ENCODE peak calls at places on chromosomes 16 and 17, in seven cellular contexts. One of them, this sample, is unnamed.

GRCh38 chr16:51392651-51393187 is 241.6 kb upstream of the SALL1 start:
- DNase-seq in neural crest cell: peak
- DNase-seq in cardiac muscle cell: peak
- DNase-seq in AG04449: peak
- DNase-seq in HL-60: no peak
- DNase-seq in AG09319: peak
- DNase-seq in cardiac fibroblast: peak
- DNase-seq in this sample: peak

GRCh38 chr17:73934696-73935095 is 268.8 kb upstream of the RPL38 start:
- DNase-seq in cardiac fibroblast: no peak
- DNase-seq in cardiac muscle cell: no peak
- DNase-seq in AG04449: no peak
- DNase-seq in AG09319: no peak
- DNase-seq in neural crest cell: no peak
- DNase-seq in HL-60: no peak
- DNase-seq in this sample: no peak

GRCh38 chr16:20865420-20866126 is 34.6 kb downstream of the DCUN1D3 start:
- DNase-seq in neural crest cell: no peak
- DNase-seq in cardiac muscle cell: no peak
- DNase-seq in HL-60: no peak
- DNase-seq in cardiac fibroblast: peak
- DNase-seq in AG04449: no peak
- DNase-seq in AG09319: no peak
- DNase-seq in this sample: no peak

GRCh38 chr17:65449495-65449894 is 112.0 kb downstream of the AXIN2 start:
- DNase-seq in cardiac fibroblast: no peak
- DNase-seq in AG09319: no peak
- DNase-seq in neural crest cell: no peak
- DNase-seq in AG04449: no peak
- DNase-seq in HL-60: no peak
- DNase-seq in cardiac muscle cell: no peak
- DNase-seq in this sample: no peak

GRCh38 chr17:30950669-30951399 is 20.0 kb upstream of the RNF135 start:
- DNase-seq in cardiac muscle cell: peak
- DNase-seq in HL-60: no peak
- DNase-seq in cardiac fibroblast: peak
- DNase-seq in AG04449: no peak
- DNase-seq in neural crest cell: no peak
- DNase-seq in AG09319: peak
- DNase-seq in this sample: peak

GRCh38 chr16:22743401-22743800 is 70.6 kb upstream of the HS3ST2 start:
- DNase-seq in neural crest cell: no peak
- DNase-seq in AG04449: no peak
- DNase-seq in cardiac fibroblast: no peak
- DNase-seq in cardiac muscle cell: no peak
- DNase-seq in HL-60: peak
- DNase-seq in AG09319: no peak
- DNase-seq in this sample: no peak

GRCh38 chr16:29891525-29892457 is 7.6 kb downstream of the SEZ6L2 start:
- DNase-seq in neural crest cell: no peak
- DNase-seq in HL-60: peak
- DNase-seq in cardiac muscle cell: peak
- DNase-seq in AG04449: no peak
- DNase-seq in cardiac fibroblast: no peak
- DNase-seq in AG09319: no peak
- DNase-seq in this sample: no peak

GRCh38 chr16:20901068-20901440 is 483 bp downstream of the LYRM1 start:
- DNase-seq in AG04449: no peak
- DNase-seq in cardiac fibroblast: no peak
- DNase-seq in AG09319: no peak
- DNase-seq in neural crest cell: no peak
- DNase-seq in cardiac muscle cell: no peak
- DNase-seq in HL-60: no peak
- DNase-seq in this sample: no peak

GRCh38 chr16:31185339-31185738 is 5.4 kb downstream of the FUS start:
- DNase-seq in AG09319: no peak
- DNase-seq in cardiac muscle cell: no peak
- DNase-seq in cardiac fibroblast: no peak
- DNase-seq in neural crest cell: no peak
- DNase-seq in AG04449: no peak
- DNase-seq in HL-60: no peak
- DNase-seq in this sample: no peak

GRCh38 chr16:77789085-77789611 is 784 bp downstream of the VAT1L start:
- DNase-seq in AG09319: no peak
- DNase-seq in neural crest cell: no peak
- DNase-seq in cardiac muscle cell: no peak
- DNase-seq in HL-60: no peak
- DNase-seq in AG04449: no peak
- DNase-seq in cardiac fibroblast: no peak
- DNase-seq in this sample: no peak

GRCh38 chr17:30476726-30477082 is 504 bp upstream of the GOSR1 start:
- DNase-seq in AG09319: no peak
- DNase-seq in cardiac muscle cell: peak
- DNase-seq in AG04449: no peak
- DNase-seq in cardiac fibroblast: no peak
- DNase-seq in neural crest cell: no peak
- DNase-seq in HL-60: no peak
- DNase-seq in this sample: no peak

GRCh38 chr16:48378836-48379235 is 6.4 kb downstream of the SIAH1 start:
- DNase-seq in cardiac muscle cell: peak
- DNase-seq in HL-60: peak
- DNase-seq in AG09319: no peak
- DNase-seq in AG04449: no peak
- DNase-seq in cardiac fibroblast: no peak
- DNase-seq in neural crest cell: no peak
- DNase-seq in this sample: no peak

GRCh38 chr16:67013238-67013822 is 15.6 kb upstream of the CBFB start:
- DNase-seq in cardiac fibroblast: no peak
- DNase-seq in AG09319: no peak
- DNase-seq in HL-60: no peak
- DNase-seq in cardiac muscle cell: no peak
- DNase-seq in AG04449: no peak
- DNase-seq in neural crest cell: no peak
- DNase-seq in this sample: no peak

GRCh38 chr17:42027540-42027889 is 7.6 kb downstream of the NKIRAS2 start:
- DNase-seq in cardiac fibroblast: no peak
- DNase-seq in neural crest cell: no peak
- DNase-seq in AG09319: no peak
- DNase-seq in cardiac muscle cell: no peak
- DNase-seq in AG04449: no peak
- DNase-seq in HL-60: no peak
- DNase-seq in this sample: no peak

GRCh38 chr17:42025191-42025579 is 5.3 kb downstream of the NKIRAS2 start:
- DNase-seq in neural crest cell: no peak
- DNase-seq in HL-60: no peak
- DNase-seq in cardiac fibroblast: no peak
- DNase-seq in cardiac muscle cell: no peak
- DNase-seq in AG04449: no peak
- DNase-seq in AG09319: no peak
- DNase-seq in this sample: no peak

GRCh38 chr17:42028791-42029127 is 8.9 kb downstream of the NKIRAS2 start:
- DNase-seq in HL-60: no peak
- DNase-seq in neural crest cell: no peak
- DNase-seq in cardiac fibroblast: no peak
- DNase-seq in cardiac muscle cell: no peak
- DNase-seq in AG04449: no peak
- DNase-seq in AG09319: no peak
- DNase-seq in this sample: no peak

GRCh38 chr17:42026821-42027539 is 7.1 kb downstream of the NKIRAS2 start:
- DNase-seq in cardiac fibroblast: no peak
- DNase-seq in HL-60: peak
- DNase-seq in neural crest cell: no peak
- DNase-seq in AG04449: no peak
- DNase-seq in cardiac muscle cell: no peak
- DNase-seq in AG09319: no peak
- DNase-seq in this sample: no peak

GRCh38 chr17:42027961-42028790 is 8.3 kb downstream of the NKIRAS2 start:
- DNase-seq in HL-60: peak
- DNase-seq in neural crest cell: no peak
- DNase-seq in AG09319: no peak
- DNase-seq in cardiac muscle cell: no peak
- DNase-seq in cardiac fibroblast: peak
- DNase-seq in AG04449: no peak
- DNase-seq in this sample: no peak
- TF ChIP-seq CTCF in HL-60: peak
- TF ChIP-seq CTCF in neural crest cell: peak
- TF ChIP-seq CTCF in AG09319: peak
- TF ChIP-seq CTCF in cardiac muscle cell: peak
- TF ChIP-seq CTCF in cardiac fibroblast: peak
- TF ChIP-seq CTCF in AG04449: peak
- TF ChIP-seq CTCF in this sample: no peak

GRCh38 chr17:58200024-58200633 is 7.6 kb downstream of the EPX start:
- DNase-seq in AG04449: no peak
- DNase-seq in cardiac fibroblast: peak
- DNase-seq in AG09319: no peak
- DNase-seq in cardiac muscle cell: peak
- DNase-seq in neural crest cell: peak
- DNase-seq in HL-60: peak
- DNase-seq in this sample: no peak
- TF ChIP-seq CTCF in AG04449: peak
- TF ChIP-seq CTCF in cardiac fibroblast: peak
- TF ChIP-seq CTCF in AG09319: peak
- TF ChIP-seq CTCF in cardiac muscle cell: peak
- TF ChIP-seq CTCF in neural crest cell: peak
- TF ChIP-seq CTCF in HL-60: peak
- TF ChIP-seq CTCF in this sample: peak

GRCh38 chr16:3771513-3771912 is 54.2 kb upstream of the TRAP1 start:
- DNase-seq in AG09319: no peak
- DNase-seq in HL-60: no peak
- DNase-seq in neural crest cell: no peak
- DNase-seq in cardiac fibroblast: peak
- DNase-seq in cardiac muscle cell: no peak
- DNase-seq in AG04449: no peak
- DNase-seq in this sample: no peak

GRCh38 chr16:3770530-3770929 is 53.2 kb upstream of the TRAP1 start:
- DNase-seq in cardiac muscle cell: no peak
- DNase-seq in neural crest cell: no peak
- DNase-seq in cardiac fibroblast: no peak
- DNase-seq in AG09319: no peak
- DNase-seq in HL-60: no peak
- DNase-seq in AG04449: no peak
- DNase-seq in this sample: no peak

GRCh38 chr16:3767333-3767977 is 50.1 kb upstream of the TRAP1 start:
- DNase-seq in HL-60: no peak
- DNase-seq in AG04449: no peak
- DNase-seq in cardiac fibroblast: no peak
- DNase-seq in neural crest cell: no peak
- DNase-seq in cardiac muscle cell: no peak
- DNase-seq in AG09319: no peak
- DNase-seq in this sample: no peak

GRCh38 chr16:3769013-3769412 is 51.7 kb upstream of the TRAP1 start:
- DNase-seq in neural crest cell: no peak
- DNase-seq in cardiac fibroblast: no peak
- DNase-seq in HL-60: no peak
- DNase-seq in AG04449: no peak
- DNase-seq in AG09319: no peak
- DNase-seq in cardiac muscle cell: no peak
- DNase-seq in this sample: no peak

GRCh38 chr16:3769942-3770341 is 52.6 kb upstream of the TRAP1 start:
- DNase-seq in AG09319: no peak
- DNase-seq in cardiac muscle cell: no peak
- DNase-seq in neural crest cell: no peak
- DNase-seq in HL-60: no peak
- DNase-seq in AG04449: no peak
- DNase-seq in cardiac fibroblast: no peak
- DNase-seq in this sample: no peak
- TF ChIP-seq CTCF in AG09319: no peak
- TF ChIP-seq CTCF in cardiac muscle cell: no peak
- TF ChIP-seq CTCF in neural crest cell: no peak
- TF ChIP-seq CTCF in HL-60: no peak
- TF ChIP-seq CTCF in AG04449: no peak
- TF ChIP-seq CTCF in cardiac fibroblast: no peak
- TF ChIP-seq CTCF in this sample: no peak

GRCh38 chr16:1946495-1947368 is 3.7 kb upstream of the MSRB1 start:
- DNase-seq in neural crest cell: no peak
- DNase-seq in cardiac muscle cell: no peak
- DNase-seq in cardiac fibroblast: no peak
- DNase-seq in HL-60: no peak
- DNase-seq in AG04449: no peak
- DNase-seq in AG09319: no peak
- DNase-seq in this sample: no peak

GRCh38 chr16:1950559-1950958 is 3.9 kb downstream of the RPL3L start:
- DNase-seq in AG09319: no peak
- DNase-seq in cardiac muscle cell: no peak
- DNase-seq in cardiac fibroblast: no peak
- DNase-seq in neural crest cell: no peak
- DNase-seq in AG04449: no peak
- DNase-seq in HL-60: no peak
- DNase-seq in this sample: no peak

GRCh38 chr16:1949507-1949906 is 5.0 kb downstream of the RPL3L start:
- DNase-seq in HL-60: no peak
- DNase-seq in neural crest cell: no peak
- DNase-seq in AG04449: no peak
- DNase-seq in AG09319: no peak
- DNase-seq in cardiac fibroblast: no peak
- DNase-seq in cardiac muscle cell: no peak
- DNase-seq in this sample: no peak

GRCh38 chr16:1947369-1947670 is 4.3 kb upstream of the MSRB1 start:
- DNase-seq in neural crest cell: no peak
- DNase-seq in HL-60: no peak
- DNase-seq in AG09319: no peak
- DNase-seq in AG04449: no peak
- DNase-seq in cardiac muscle cell: no peak
- DNase-seq in cardiac fibroblast: no peak
- DNase-seq in this sample: no peak

DNA sequence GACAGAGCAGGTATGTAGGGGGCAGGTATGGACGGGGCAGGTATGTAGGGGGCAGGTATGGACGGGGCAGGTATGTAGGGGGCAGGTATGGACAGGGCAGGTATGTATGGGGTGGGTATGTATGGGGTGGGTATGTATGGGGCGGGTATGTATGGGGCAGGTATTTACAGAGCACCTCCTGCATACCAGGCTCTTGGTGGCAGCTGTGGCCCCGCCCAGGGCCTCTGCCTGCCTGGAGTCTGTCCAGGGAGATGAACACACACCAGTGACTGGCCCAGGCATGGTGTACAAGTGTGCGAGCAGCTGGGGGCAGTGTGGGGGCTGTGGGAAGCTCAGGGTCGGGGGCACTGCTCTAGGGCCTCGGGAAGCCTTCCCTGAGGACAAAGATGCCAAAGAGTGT is 4.4 kb downstream of the RPL3L start:
- DNase-seq in cardiac fibroblast: no peak
- DNase-seq in neural crest cell: no peak
- DNase-seq in AG04449: no peak
- DNase-seq in HL-60: no peak
- DNase-seq in AG09319: no peak
- DNase-seq in cardiac muscle cell: no peak
- DNase-seq in this sample: no peak
- TF ChIP-seq CTCF in cardiac fibroblast: no peak
- TF ChIP-seq CTCF in neural crest cell: no peak
- TF ChIP-seq CTCF in AG04449: no peak
- TF ChIP-seq CTCF in HL-60: no peak
- TF ChIP-seq CTCF in AG09319: no peak
- TF ChIP-seq CTCF in cardiac muscle cell: no peak
- TF ChIP-seq CTCF in this sample: no peak

DNA sequence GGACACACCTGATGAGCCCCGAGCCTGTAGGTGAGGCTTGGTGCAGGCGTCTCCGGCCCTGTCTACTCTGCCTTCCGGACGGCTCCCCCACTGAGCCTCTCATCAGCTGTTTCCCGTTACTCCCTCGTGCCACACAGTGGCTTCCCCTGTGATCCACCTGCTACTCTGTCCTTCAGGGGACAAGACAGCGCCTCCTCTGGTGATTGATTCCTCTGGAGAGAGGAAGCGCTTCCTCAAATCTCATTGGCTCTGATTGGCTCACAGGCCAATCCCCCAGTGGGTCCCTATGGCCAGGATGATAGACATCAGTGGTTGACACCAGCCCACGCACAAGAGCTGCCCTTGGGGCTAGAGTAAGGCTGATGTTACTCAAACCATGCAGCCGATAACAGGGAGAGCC is 24.0 kb downstream of the RNF213 start:
- DNase-seq in AG09319: no peak
- DNase-seq in AG04449: no peak
- DNase-seq in cardiac muscle cell: no peak
- DNase-seq in HL-60: peak
- DNase-seq in cardiac fibroblast: no peak
- DNase-seq in neural crest cell: no peak
- DNase-seq in this sample: no peak
- TF ChIP-seq CTCF in AG09319: no peak
- TF ChIP-seq CTCF in AG04449: no peak
- TF ChIP-seq CTCF in cardiac muscle cell: no peak
- TF ChIP-seq CTCF in HL-60: peak
- TF ChIP-seq CTCF in cardiac fibroblast: no peak
- TF ChIP-seq CTCF in neural crest cell: no peak
- TF ChIP-seq CTCF in this sample: no peak

This sample was measured in tibial nerve.